ENCODE peak calls at places on chromosome 13, in eight cellular contexts. One of them, this sample, is unnamed.

GRCh38 chr13:93293716-93294115 is 67.1 kb downstream of the GPC6 start:
- DNase-seq in transverse colon: no peak
- DNase-seq in progenitor cell of endocrine pancreas: no peak
- DNase-seq in bronchial epithelial cell: no peak
- DNase-seq in kidney: no peak
- DNase-seq in DND-41: no peak
- DNase-seq in heart left ventricle: no peak
- DNase-seq in cardiac muscle cell: no peak
- DNase-seq in this sample: no peak

GRCh38 chr13:73521970-73522549 is 463.3 kb downstream of the KLF5 start:
- DNase-seq in cardiac muscle cell: no peak
- DNase-seq in bronchial epithelial cell: peak; percentile 44
- DNase-seq in transverse colon: no peak
- DNase-seq in kidney: no peak
- DNase-seq in progenitor cell of endocrine pancreas: no peak
- DNase-seq in DND-41: no peak
- DNase-seq in heart left ventricle: no peak
- DNase-seq in this sample: no peak

GRCh38 chr13:49986471-49986870 is 10.4 kb upstream of the TRIM13 start:
- DNase-seq in heart left ventricle: no peak
- DNase-seq in kidney: no peak
- DNase-seq in progenitor cell of endocrine pancreas: no peak
- DNase-seq in bronchial epithelial cell: no peak
- DNase-seq in cardiac muscle cell: no peak
- DNase-seq in transverse colon: no peak
- DNase-seq in DND-41: no peak
- DNase-seq in this sample: no peak

GRCh38 chr13:94233401-94233800 is 246.1 kb downstream of the DCT start:
- DNase-seq in kidney: no peak
- DNase-seq in cardiac muscle cell: no peak
- DNase-seq in heart left ventricle: peak; percentile 60
- DNase-seq in transverse colon: no peak
- DNase-seq in progenitor cell of endocrine pancreas: no peak
- DNase-seq in DND-41: no peak
- DNase-seq in bronchial epithelial cell: peak; percentile 65
- DNase-seq in this sample: peak; percentile 20

GRCh38 chr13:79246575-79246949 is 159.5 kb downstream of the RBM26 start:
- DNase-seq in cardiac muscle cell: no peak
- DNase-seq in heart left ventricle: no peak
- DNase-seq in bronchial epithelial cell: peak; percentile 21
- DNase-seq in transverse colon: no peak
- DNase-seq in kidney: no peak
- DNase-seq in progenitor cell of endocrine pancreas: no peak
- DNase-seq in DND-41: no peak
- DNase-seq in this sample: no peak

GRCh38 chr13:60396008-60396782 is 825 bp upstream of the TDRD3 start:
- DNase-seq in DND-41: peak; percentile 93
- DNase-seq in progenitor cell of endocrine pancreas: peak; percentile 68
- DNase-seq in transverse colon: peak; percentile 94
- DNase-seq in bronchial epithelial cell: peak; percentile 89
- DNase-seq in heart left ventricle: peak; percentile 95
- DNase-seq in cardiac muscle cell: peak; percentile 94
- DNase-seq in kidney: peak; percentile 97
- DNase-seq in this sample: peak; percentile 93

GRCh38 chr13:59479629-59480028 is 684.1 kb downstream of the DIAPH3 start:
- DNase-seq in heart left ventricle: no peak
- DNase-seq in bronchial epithelial cell: no peak
- DNase-seq in transverse colon: no peak
- DNase-seq in cardiac muscle cell: no peak
- DNase-seq in kidney: no peak
- DNase-seq in progenitor cell of endocrine pancreas: no peak
- DNase-seq in DND-41: no peak
- DNase-seq in this sample: no peak

GRCh38 chr13:63843766-63844699 is 2428.4 kb upstream of the PCDH20 start:
- DNase-seq in heart left ventricle: no peak
- DNase-seq in cardiac muscle cell: no peak
- DNase-seq in DND-41: no peak
- DNase-seq in progenitor cell of endocrine pancreas: no peak
- DNase-seq in transverse colon: no peak
- DNase-seq in kidney: peak; percentile 71
- DNase-seq in bronchial epithelial cell: no peak
- DNase-seq in this sample: no peak

GRCh38 chr13:28719656-28720055 is 886 bp upstream of the SLC46A3 start:
- DNase-seq in DND-41: no peak
- DNase-seq in heart left ventricle: no peak
- DNase-seq in progenitor cell of endocrine pancreas: no peak
- DNase-seq in cardiac muscle cell: no peak
- DNase-seq in kidney: no peak
- DNase-seq in bronchial epithelial cell: peak; percentile 32
- DNase-seq in transverse colon: no peak
- DNase-seq in this sample: no peak

GRCh38 chr13:48159436-48160225 is 64.7 kb upstream of the MED4 start:
- DNase-seq in bronchial epithelial cell: peak; percentile 83
- DNase-seq in DND-41: no peak
- DNase-seq in heart left ventricle: no peak
- DNase-seq in kidney: no peak
- DNase-seq in transverse colon: no peak
- DNase-seq in progenitor cell of endocrine pancreas: no peak
- DNase-seq in cardiac muscle cell: no peak
- DNase-seq in this sample: no peak

GRCh38 chr13:65597839-65598818 is 1632.0 kb downstream of the PCDH9 start:
- DNase-seq in DND-41: no peak
- DNase-seq in heart left ventricle: no peak
- DNase-seq in kidney: no peak
- DNase-seq in bronchial epithelial cell: peak; percentile 5
- DNase-seq in transverse colon: no peak
- DNase-seq in cardiac muscle cell: no peak
- DNase-seq in progenitor cell of endocrine pancreas: no peak
- DNase-seq in this sample: no peak

GRCh38 chr13:89740994-89741678 is 1606.4 kb upstream of the MIR17HG start:
- DNase-seq in cardiac muscle cell: no peak
- DNase-seq in transverse colon: no peak
- DNase-seq in heart left ventricle: no peak
- DNase-seq in progenitor cell of endocrine pancreas: no peak
- DNase-seq in bronchial epithelial cell: no peak
- DNase-seq in kidney: peak; percentile 26
- DNase-seq in DND-41: no peak
- DNase-seq in this sample: no peak
- TF ChIP-seq CTCF in cardiac muscle cell: no peak
- TF ChIP-seq CTCF in transverse colon: no peak
- TF ChIP-seq CTCF in heart left ventricle: no peak
- TF ChIP-seq CTCF in progenitor cell of endocrine pancreas: no peak
- TF ChIP-seq CTCF in bronchial epithelial cell: no peak
- TF ChIP-seq CTCF in kidney: no peak
- TF ChIP-seq CTCF in DND-41: no peak
- TF ChIP-seq CTCF in this sample: no peak

GRCh38 chr13:41401371-41401770 is 56.0 kb upstream of the RGCC start:
- DNase-seq in DND-41: no peak
- DNase-seq in transverse colon: no peak
- DNase-seq in cardiac muscle cell: no peak
- DNase-seq in heart left ventricle: no peak
- DNase-seq in progenitor cell of endocrine pancreas: no peak
- DNase-seq in kidney: no peak
- DNase-seq in bronchial epithelial cell: no peak
- DNase-seq in this sample: no peak
- TF ChIP-seq CTCF in DND-41: peak; percentile 28
- TF ChIP-seq CTCF in transverse colon: no peak
- TF ChIP-seq CTCF in cardiac muscle cell: no peak
- TF ChIP-seq CTCF in heart left ventricle: no peak
- TF ChIP-seq CTCF in progenitor cell of endocrine pancreas: no peak
- TF ChIP-seq CTCF in kidney: no peak
- TF ChIP-seq CTCF in bronchial epithelial cell: no peak
- TF ChIP-seq CTCF in this sample: no peak

GRCh38 chr13:29993196-29993595 is 142.8 kb upstream of the UBL3 start:
- DNase-seq in progenitor cell of endocrine pancreas: no peak
- DNase-seq in kidney: no peak
- DNase-seq in cardiac muscle cell: no peak
- DNase-seq in bronchial epithelial cell: no peak
- DNase-seq in heart left ventricle: no peak
- DNase-seq in transverse colon: no peak
- DNase-seq in DND-41: no peak
- DNase-seq in this sample: no peak
- TF ChIP-seq CTCF in progenitor cell of endocrine pancreas: no peak
- TF ChIP-seq CTCF in kidney: no peak
- TF ChIP-seq CTCF in cardiac muscle cell: no peak
- TF ChIP-seq CTCF in bronchial epithelial cell: no peak
- TF ChIP-seq CTCF in heart left ventricle: no peak
- TF ChIP-seq CTCF in transverse colon: no peak
- TF ChIP-seq CTCF in DND-41: peak; percentile 10
- TF ChIP-seq CTCF in this sample: no peak

GRCh38 chr13:21777813-21778212 is 106.9 kb downstream of the FGF9 start:
- DNase-seq in kidney: no peak
- DNase-seq in progenitor cell of endocrine pancreas: no peak
- DNase-seq in DND-41: no peak
- DNase-seq in cardiac muscle cell: no peak
- DNase-seq in transverse colon: no peak
- DNase-seq in bronchial epithelial cell: no peak
- DNase-seq in heart left ventricle: no peak
- DNase-seq in this sample: no peak
- TF ChIP-seq CTCF in kidney: no peak
- TF ChIP-seq CTCF in progenitor cell of endocrine pancreas: no peak
- TF ChIP-seq CTCF in DND-41: no peak
- TF ChIP-seq CTCF in cardiac muscle cell: no peak
- TF ChIP-seq CTCF in transverse colon: no peak
- TF ChIP-seq CTCF in bronchial epithelial cell: no peak
- TF ChIP-seq CTCF in heart left ventricle: no peak
- TF ChIP-seq CTCF in this sample: no peak

GRCh38 chr13:111790621-111791020 is 276.3 kb upstream of the SOX1 start:
- DNase-seq in progenitor cell of endocrine pancreas: no peak
- DNase-seq in cardiac muscle cell: no peak
- DNase-seq in heart left ventricle: peak; percentile 12
- DNase-seq in kidney: no peak
- DNase-seq in transverse colon: no peak
- DNase-seq in bronchial epithelial cell: no peak
- DNase-seq in DND-41: no peak
- DNase-seq in this sample: no peak
- TF ChIP-seq CTCF in progenitor cell of endocrine pancreas: no peak
- TF ChIP-seq CTCF in cardiac muscle cell: no peak
- TF ChIP-seq CTCF in heart left ventricle: no peak
- TF ChIP-seq CTCF in kidney: no peak
- TF ChIP-seq CTCF in transverse colon: no peak
- TF ChIP-seq CTCF in bronchial epithelial cell: no peak
- TF ChIP-seq CTCF in DND-41: no peak
- TF ChIP-seq CTCF in this sample: no peak

DNA sequence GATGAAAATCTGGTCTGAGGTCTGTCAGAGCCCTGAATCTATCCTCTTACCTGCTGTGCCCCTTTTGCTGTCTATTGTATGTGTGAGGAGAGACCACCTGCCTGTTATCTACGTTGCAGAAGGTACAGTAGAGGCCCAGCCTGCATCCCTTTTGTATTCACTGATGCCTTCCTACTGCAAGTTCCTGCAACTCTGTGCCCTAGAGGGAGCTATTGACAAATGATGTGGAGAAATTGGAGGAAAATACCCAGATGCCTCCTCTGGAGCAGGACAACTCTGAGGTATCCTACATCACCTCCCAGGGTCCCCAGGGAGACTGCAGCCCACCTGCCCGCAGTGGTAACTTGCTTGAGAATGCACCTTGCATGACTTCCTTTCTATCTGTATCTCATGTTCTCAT is 33.7 kb downstream of the SIAH3 start:
- DNase-seq in heart left ventricle: no peak
- DNase-seq in cardiac muscle cell: no peak
- DNase-seq in DND-41: no peak
- DNase-seq in progenitor cell of endocrine pancreas: no peak
- DNase-seq in bronchial epithelial cell: peak; percentile 13
- DNase-seq in transverse colon: no peak
- DNase-seq in kidney: no peak
- DNase-seq in this sample: no peak
- TF ChIP-seq CTCF in heart left ventricle: no peak
- TF ChIP-seq CTCF in cardiac muscle cell: peak; percentile 16
- TF ChIP-seq CTCF in DND-41: no peak
- TF ChIP-seq CTCF in progenitor cell of endocrine pancreas: no peak
- TF ChIP-seq CTCF in bronchial epithelial cell: peak; percentile 26
- TF ChIP-seq CTCF in transverse colon: no peak
- TF ChIP-seq CTCF in kidney: no peak
- TF ChIP-seq CTCF in this sample: no peak

DNA sequence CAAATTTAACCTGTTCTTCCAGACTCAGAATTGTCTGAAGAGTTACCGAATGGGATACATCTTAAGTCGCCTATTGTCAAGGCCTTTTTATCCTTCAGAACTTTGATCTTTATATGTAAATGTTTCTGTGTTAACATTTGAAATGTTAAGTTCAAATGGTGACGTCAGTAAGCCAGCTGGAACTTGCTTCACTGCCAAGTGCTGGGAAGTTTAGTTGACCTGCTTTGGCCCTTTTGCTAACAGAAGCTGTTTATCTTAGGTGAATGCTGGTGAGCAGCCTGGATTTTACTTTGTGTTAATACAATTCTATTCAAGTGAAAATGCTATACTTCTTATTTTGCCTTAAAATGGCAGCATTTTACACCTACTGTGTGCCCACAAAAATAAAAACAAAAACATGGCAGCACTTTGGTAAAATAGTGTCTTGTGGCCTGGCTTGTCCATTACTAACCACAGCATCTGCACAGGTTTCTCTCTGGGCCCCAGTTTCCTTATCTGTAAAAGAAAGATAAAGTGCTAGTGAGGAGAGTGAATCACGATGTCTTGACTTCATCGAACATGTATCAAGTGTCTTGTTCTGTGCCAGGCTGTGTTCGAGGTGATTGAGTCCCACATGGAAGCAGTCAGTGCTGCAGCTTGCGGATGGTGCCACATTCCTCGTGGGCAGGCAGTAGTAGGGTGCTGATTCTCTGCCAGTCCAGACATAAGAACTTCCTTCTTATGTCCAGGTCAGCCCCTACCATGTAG is 2.2 kb downstream of the NAXD start:
- DNase-seq in bronchial epithelial cell: peak; percentile 69
- DNase-seq in progenitor cell of endocrine pancreas: no peak
- DNase-seq in DND-41: no peak
- DNase-seq in cardiac muscle cell: no peak
- DNase-seq in kidney: no peak
- DNase-seq in heart left ventricle: peak; percentile 56
- DNase-seq in transverse colon: peak; percentile 59
- DNase-seq in this sample: no peak
- TF ChIP-seq CTCF in bronchial epithelial cell: no peak
- TF ChIP-seq CTCF in progenitor cell of endocrine pancreas: no peak
- TF ChIP-seq CTCF in DND-41: no peak
- TF ChIP-seq CTCF in cardiac muscle cell: no peak
- TF ChIP-seq CTCF in kidney: no peak
- TF ChIP-seq CTCF in heart left ventricle: no peak
- TF ChIP-seq CTCF in transverse colon: no peak
- TF ChIP-seq CTCF in this sample: no peak

GRCh38 chr13:45925151-45925550 is 73.6 kb upstream of the SIAH3 start:
- DNase-seq in cardiac muscle cell: no peak
- DNase-seq in bronchial epithelial cell: no peak
- DNase-seq in progenitor cell of endocrine pancreas: no peak
- DNase-seq in kidney: no peak
- DNase-seq in heart left ventricle: no peak
- DNase-seq in DND-41: no peak
- DNase-seq in transverse colon: no peak
- DNase-seq in this sample: no peak
- TF ChIP-seq CTCF in cardiac muscle cell: peak; percentile 12
- TF ChIP-seq CTCF in bronchial epithelial cell: no peak
- TF ChIP-seq CTCF in progenitor cell of endocrine pancreas: no peak
- TF ChIP-seq CTCF in kidney: no peak
- TF ChIP-seq CTCF in heart left ventricle: no peak
- TF ChIP-seq CTCF in DND-41: peak; percentile 32
- TF ChIP-seq CTCF in transverse colon: no peak
- TF ChIP-seq CTCF in this sample: no peak

GRCh38 chr13:39037880-39038568 is at the start of the genes NHLRC3 and PROSER1:
- DNase-seq in cardiac muscle cell: peak; percentile 96
- DNase-seq in DND-41: peak; percentile 93
- DNase-seq in kidney: peak; percentile 98
- DNase-seq in progenitor cell of endocrine pancreas: peak; percentile 53
- DNase-seq in heart left ventricle: peak; percentile 93
- DNase-seq in bronchial epithelial cell: peak; percentile 85
- DNase-seq in transverse colon: peak; percentile 92
- DNase-seq in this sample: peak; percentile 92
- TF ChIP-seq CTCF in cardiac muscle cell: no peak
- TF ChIP-seq CTCF in DND-41: no peak
- TF ChIP-seq CTCF in kidney: no peak
- TF ChIP-seq CTCF in progenitor cell of endocrine pancreas: no peak
- TF ChIP-seq CTCF in heart left ventricle: peak; percentile 6
- TF ChIP-seq CTCF in bronchial epithelial cell: no peak
- TF ChIP-seq CTCF in transverse colon: no peak
- TF ChIP-seq CTCF in this sample: no peak